ENCODE peak calls at places on chromosomes 3 and 15, in six cellular contexts. C is psoas muscle, Q is omental fat pad, F is left lung, K is activated B cell treated with CpG ODN at 0.5 μM for 24 hours, V is natural killer cell. D is an unnamed sample.

GRCh38 chr15:40388941-40389823 is 6.7 kb downstream of the KNSTRN start:
- ATAC-seq in C (no peak), Q (no peak), F (peak), K (no peak), V (peak), D (peak)

GRCh38 chr15:85723960-85724945 is 70.5 kb downstream of the KLHL25 start:
- ATAC-seq in C (peak), Q (no peak), F (peak), K (no peak), V (no peak), D (no peak)

GRCh38 chr3:169134194-169134593 is 529.3 kb downstream of the MECOM start:
- ATAC-seq in C (no peak), Q (no peak), F (peak), K (no peak), V (no peak), D (no peak)

GRCh38 chr3:173913985-173914421 is 516.5 kb downstream of the NLGN1 start:
- ATAC-seq in C (no peak), Q (no peak), F (no peak), K (no peak), V (no peak), D (no peak)

GRCh38 chr3:87354399-87354798 is 78.0 kb upstream of the POU1F1 start:
- ATAC-seq in C (no peak), Q (no peak), F (peak), K (no peak), V (no peak), D (no peak)

GRCh38 chr15:98737721-98738120 is 89.4 kb downstream of the IGF1R start:
- ATAC-seq in C (no peak), Q (no peak), F (no peak), K (no peak), V (no peak), D (no peak)

GRCh38 chr3:189212681-189213080 is 40.9 kb downstream of the TPRG1 start:
- ATAC-seq in C (no peak), Q (no peak), F (no peak), K (no peak), V (no peak), D (no peak)

GRCh38 chr3:36893137-36893557 is 51.7 kb downstream of the TRANK1 start:
- ATAC-seq in C (peak), Q (no peak), F (peak), K (peak), V (peak), D (peak)

GRCh38 chr3:182879031-182879611 is 85.8 kb downstream of the ATP11B start:
- ATAC-seq in C (no peak), Q (no peak), F (no peak), K (no peak), V (no peak), D (no peak)

GRCh38 chr15:52171386-52171785 is 19.8 kb downstream of the GNB5 start:
- ATAC-seq in C (no peak), Q (no peak), F (no peak), K (no peak), V (no peak), D (no peak)

GRCh38 chr3:108507887-108508286 is 2.5 kb downstream of the MYH15 start:
- ATAC-seq in C (no peak), Q (no peak), F (no peak), K (no peak), V (no peak), D (no peak)

GRCh38 chr15:26772588-26773484 is at the start of gene GABRB3:
- ATAC-seq in C (no peak), Q (peak), F (peak), K (no peak), V (no peak), D (peak)

GRCh38 chr3:193982258-193982659 is 153.7 kb upstream of the HES1 start:
- ATAC-seq in C (peak), Q (peak), F (peak), K (no peak), V (no peak), D (peak)

GRCh38 chr3:87997298-87997697 is 61.5 kb downstream of the CGGBP1 start:
- ATAC-seq in C (no peak), Q (no peak), F (peak), K (peak), V (peak), D (no peak)

GRCh38 chr3:5784656-5785055 is 597.1 kb downstream of the EDEM1 start:
- ATAC-seq in C (no peak), Q (no peak), F (no peak), K (no peak), V (no peak), D (no peak)

GRCh38 chr3:5791558-5791957 is 604.1 kb downstream of the EDEM1 start:
- ATAC-seq in C (no peak), Q (no peak), F (no peak), K (no peak), V (no peak), D (no peak)

GRCh38 chr3:5787863-5788488 is 600.5 kb downstream of the EDEM1 start:
- ATAC-seq in C (no peak), Q (no peak), F (peak), K (no peak), V (no peak), D (peak)
- TF ChIP-seq CTCF in C (no peak), Q (no peak), F (peak), K (no peak), V (no peak), D (no peak)

GRCh38 chr3:179244874-179245273 is 6.0 kb downstream of the KCNMB3 start:
- ATAC-seq in C (no peak), Q (no peak), F (no peak), K (no peak), V (no peak), D (no peak)

GRCh38 chr3:179250803-179251476 is at the start of gene KCNMB3:
- ATAC-seq in C (no peak), Q (no peak), F (no peak), K (no peak), V (no peak), D (no peak)

GRCh38 chr3:179247289-179248020 is 3.5 kb downstream of the KCNMB3 start:
- ATAC-seq in C (no peak), Q (no peak), F (no peak), K (no peak), V (no peak), D (no peak)
- TF ChIP-seq CTCF in C (no peak), Q (no peak), F (no peak), K (no peak), V (no peak), D (no peak)

GRCh38 chr3:11948331-11948730 is 55.9 kb upstream of the SYN2 start:
- ATAC-seq in C (no peak), Q (no peak), F (no peak), K (no peak), V (no peak), D (no peak)

GRCh38 chr3:11949351-11949750 is 54.8 kb upstream of the SYN2 start:
- ATAC-seq in C (no peak), Q (no peak), F (no peak), K (no peak), V (no peak), D (no peak)

GRCh38 chr3:11948866-11949265 is 55.3 kb upstream of the SYN2 start:
- ATAC-seq in C (no peak), Q (no peak), F (no peak), K (no peak), V (no peak), D (no peak)

GRCh38 chr3:11944052-11944673 is 60.0 kb upstream of the SYN2 start:
- ATAC-seq in C (no peak), Q (no peak), F (peak), K (no peak), V (no peak), D (no peak)
- TF ChIP-seq CTCF in C (peak), Q (no peak), F (peak), K (no peak), V (no peak), D (no peak)

DNA sequence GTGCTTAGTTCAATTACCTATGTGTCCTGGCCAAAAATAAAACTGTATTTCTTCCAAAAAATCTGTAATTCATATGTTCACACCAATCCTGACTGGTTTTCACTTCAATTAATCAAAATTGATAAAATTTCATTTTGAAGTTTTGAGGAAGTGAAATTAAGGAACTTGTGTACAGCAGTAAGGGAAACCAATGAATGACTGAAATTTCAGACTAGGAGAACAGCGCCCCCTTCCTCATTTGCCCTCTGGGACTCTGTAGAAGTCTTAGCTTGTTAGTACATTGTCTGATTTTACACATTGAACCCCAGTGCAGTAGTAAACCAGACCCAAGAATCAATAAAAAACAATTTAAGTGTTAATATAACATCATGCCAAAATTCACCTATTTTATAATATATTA is 495.3 kb upstream of the AGTR1 start:
- ATAC-seq in C (no peak), Q (no peak), F (no peak), K (no peak), V (no peak), D (no peak)
- TF ChIP-seq CTCF in C (no peak), Q (no peak), F (no peak), K (no peak), V (no peak), D (no peak)

DNA sequence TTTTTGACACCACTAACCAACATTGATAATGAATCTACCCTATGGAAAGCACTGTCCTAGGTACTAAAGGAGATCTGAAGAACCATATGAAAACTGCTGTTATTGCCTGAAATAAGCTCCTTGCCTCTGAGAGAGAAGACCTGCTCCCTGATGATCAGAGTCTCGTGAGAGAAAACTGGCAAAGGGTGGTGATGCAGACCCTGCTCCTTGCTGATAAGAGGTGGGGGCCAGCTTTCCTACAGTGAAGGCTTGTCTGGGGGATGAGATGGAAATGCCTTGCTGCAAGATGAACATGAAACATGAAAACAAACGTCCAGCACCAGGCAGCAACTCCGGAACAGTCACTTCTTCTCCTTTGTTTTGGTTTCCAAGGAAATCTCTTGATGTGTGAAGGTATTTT is 31.9 kb downstream of the RASGRP1 start:
- ATAC-seq in C (no peak), Q (no peak), F (no peak), K (no peak), V (no peak), D (no peak)
- TF ChIP-seq CTCF in C (no peak), Q (no peak), F (no peak), K (no peak), V (no peak), D (no peak)

DNA sequence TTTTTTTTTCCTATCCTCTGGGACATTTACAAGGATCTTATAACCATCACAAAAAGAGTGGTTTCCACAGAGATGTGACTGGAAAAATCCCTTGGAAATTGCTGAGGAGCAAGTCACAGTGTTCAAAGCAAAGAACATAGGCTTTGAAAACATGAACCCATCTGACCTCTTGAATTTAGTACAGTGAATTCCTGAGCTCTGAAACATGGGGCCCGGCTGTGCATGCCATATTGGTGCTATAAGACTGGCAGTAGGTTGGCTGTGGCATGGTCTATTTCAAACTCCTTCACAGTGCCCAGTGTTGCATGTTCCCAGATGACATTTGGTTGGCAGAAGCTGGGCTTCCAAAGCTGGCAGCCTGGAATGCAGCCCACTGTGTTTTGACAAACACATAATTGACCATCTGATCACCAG is 202.2 kb downstream of the TIGIT start:
- ATAC-seq in C (peak), Q (no peak), F (no peak), K (no peak), V (no peak), D (no peak)
- TF ChIP-seq CTCF in C (no peak), Q (no peak), F (no peak), K (no peak), V (no peak), D (no peak)

D was measured in gastroesophageal sphincter.